ENCODE peak calls at places on chromosome 20, in four cellular contexts. W, P, U and Y are unnamed samples.

GRCh38 chr20:43305749-43306148 is 116.0 kb upstream of the PTPRT start:
- DNase-seq in W (no peak), U (no peak), P (no peak), Y (no peak)

GRCh38 chr20:34171640-34172039 is 59.6 kb upstream of the EIF2S2 start:
- DNase-seq in P (no peak), W (no peak), U (no peak), Y (no peak)

GRCh38 chr20:17806739-17807441 is 107.1 kb downstream of the BANF2 start:
- DNase-seq in P (no peak), U (no peak), W (no peak), Y (no peak)

GRCh38 chr20:56865055-56865454 is 235.9 kb downstream of the TFAP2C start:
- DNase-seq in P (no peak), U (no peak), W (no peak), Y (peak; percentile 84)

GRCh38 chr20:57791178-57791945 is 81.5 kb upstream of the PMEPA1 start:
- DNase-seq in P (no peak), W (no peak), U (no peak), Y (no peak)

GRCh38 chr20:16020971-16021370 is 552.3 kb downstream of the KIF16B start:
- DNase-seq in W (peak; percentile 73), P (no peak), U (peak; percentile 2), Y (peak; percentile 27)

GRCh38 chr20:17668432-17668831 is 13.6 kb downstream of the RRBP1 start:
- DNase-seq in P (no peak), U (no peak), W (no peak), Y (no peak)

GRCh38 chr20:31869942-31870702 is at the start of the genes DUSP15 and TTLL9:
- DNase-seq in W (no peak), U (peak; percentile 46), P (no peak), Y (no peak)

GRCh38 chr20:47952165-47952564 is 166.9 kb upstream of the SULF2 start:
- DNase-seq in U (no peak), W (no peak), P (no peak), Y (no peak)

GRCh38 chr20:59104848-59105247 is 58.8 kb upstream of the ZNF831 start:
- DNase-seq in U (no peak), W (no peak), P (no peak), Y (no peak)

GRCh38 chr20:891121-892080 is 24.7 kb downstream of the ANGPT4 start:
- DNase-seq in W (peak; percentile 78), P (no peak), U (no peak), Y (no peak)

GRCh38 chr20:4069741-4070140 is 54.4 kb upstream of the RNF24 start:
- DNase-seq in W (peak; percentile 53), P (no peak), U (no peak), Y (peak; percentile 40)

GRCh38 chr20:58457083-58457680 is 58.0 kb downstream of the APCDD1L start:
- DNase-seq in W (peak; percentile 23), P (no peak), U (no peak), Y (peak; percentile 90)

GRCh38 chr20:44646641-44647274 is 4.7 kb downstream of the ADA start:
- DNase-seq in U (no peak), W (peak; percentile 46), P (no peak), Y (peak; percentile 68)

GRCh38 chr20:58073945-58074920 is 154.2 kb downstream of the ANKRD60 start:
- DNase-seq in U (no peak), P (no peak), W (no peak), Y (no peak)